ENCODE peak calls at places on chromosomes 3 and 15, in six cellular contexts. G, F, D, Y, V and J are unnamed samples.

GRCh38 chr15:29268706-29269484 is 727 bp downstream of the NSMCE3 start:
- DNase-seq in V (peak; percentile 80), D (peak; percentile 35), Y (peak; percentile 21), F (peak; percentile 63), G (peak; percentile 35), J (peak; percentile 11)

GRCh38 chr15:58053236-58054153 is 12.0 kb downstream of the ALDH1A2 start:
- DNase-seq in G (no peak), D (no peak), F (no peak), Y (no peak), V (no peak), J (no peak)

GRCh38 chr3:108180214-108180613 is 42.0 kb downstream of the IFT57 start:
- DNase-seq in V (no peak), F (no peak), D (no peak), Y (no peak), G (no peak), J (no peak)

GRCh38 chr15:38069001-38069400 is 134.6 kb downstream of the TMCO5A start:
- DNase-seq in G (no peak), Y (no peak), F (peak; percentile 66), D (no peak), V (no peak), J (no peak)

GRCh38 chr3:187987162-187987561 is 166.8 kb upstream of the LPP start:
- DNase-seq in G (no peak), V (no peak), F (no peak), D (no peak), Y (no peak), J (no peak)

GRCh38 chr3:139309046-139309660 is 34.7 kb upstream of the MRPS22 start:
- DNase-seq in V (no peak), D (no peak), G (no peak), F (no peak), Y (no peak), J (no peak)

GRCh38 chr3:48548731-48549705 is 7.6 kb downstream of the PFKFB4 start:
- DNase-seq in G (peak; percentile 75), F (peak; percentile 86), V (peak; percentile 91), D (peak; percentile 61), Y (peak; percentile 87), J (peak; percentile 83)

GRCh38 chr3:112794622-112795172 is 52.0 kb downstream of the CD200R1L start:
- DNase-seq in D (peak; percentile 10), Y (no peak), F (no peak), V (no peak), G (no peak), J (no peak)

GRCh38 chr3:10764314-10765051 is 51.5 kb upstream of the SLC6A11 start:
- DNase-seq in Y (no peak), D (no peak), V (no peak), G (no peak), F (no peak), J (no peak)

DNA sequence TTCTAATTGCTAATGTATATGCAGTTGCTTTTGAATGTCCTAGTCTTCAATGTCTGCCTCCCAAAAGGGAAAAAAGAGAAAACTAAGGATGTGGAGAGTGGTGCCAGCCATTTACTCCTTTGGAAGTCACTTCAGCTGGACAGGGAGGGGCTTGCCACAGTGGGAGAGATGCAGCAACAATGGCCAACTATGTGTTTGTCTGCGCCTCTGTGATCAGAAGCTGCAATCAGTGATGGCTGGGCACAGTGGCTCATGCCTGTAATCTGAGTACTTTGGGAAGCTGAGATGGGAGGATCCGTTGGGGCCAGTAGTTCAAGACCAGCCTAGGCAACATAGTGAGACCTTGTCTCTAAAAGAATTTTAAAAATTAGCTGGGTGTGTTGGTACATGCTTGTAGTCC is 16.7 kb upstream of the CLRN1 start:
- DNase-seq in Y (no peak), D (no peak), G (no peak), F (no peak), V (no peak), J (no peak)
- TF ChIP-seq CTCF in Y (no peak), D (no peak), G (no peak), F (no peak), V (no peak), J (no peak)

GRCh38 chr3:73052857-73053256 is 8.6 kb upstream of the EBLN2 start:
- DNase-seq in G (no peak), Y (no peak), V (no peak), D (no peak), F (no peak), J (no peak)
- H3K27ac ChIP-seq in G (no peak overlapping the region), Y (no peak overlapping the region), V (no peak overlapping the region), D (no peak overlapping the region), F (no peak overlapping the region), J (no peak overlapping the region)

GRCh38 chr15:70081612-70082011 is 16.1 kb downstream of the TLE3 start:
- DNase-seq in G (no peak), D (no peak), V (no peak), F (no peak), Y (no peak), J (no peak)

GRCh38 chr15:70079831-70080230 is 17.9 kb downstream of the TLE3 start:
- DNase-seq in F (no peak), Y (no peak), G (no peak), D (no peak), V (no peak), J (no peak)

GRCh38 chr15:70078578-70079417 is 18.9 kb downstream of the TLE3 start:
- DNase-seq in D (no peak), G (peak; percentile 60), V (no peak), F (no peak), Y (no peak), J (no peak)

GRCh38 chr15:70074380-70074779 is 23.3 kb downstream of the TLE3 start:
- DNase-seq in F (no peak), G (no peak), D (no peak), V (no peak), Y (no peak), J (no peak)

GRCh38 chr15:70077436-70077835 is 20.3 kb downstream of the TLE3 start:
- DNase-seq in V (peak; percentile 82), Y (peak; percentile 45), G (no peak), D (no peak), F (no peak), J (no peak)
- H3K36me3 ChIP-seq in V (peaks cover 37% of the 10 kb centered on the region), Y (peaks cover 26% of the 10 kb centered on the region), G (no peaks in the 10 kb centered on the region), D (peaks cover 98% of the 10 kb centered on the region), F (peaks cover 84% of the 10 kb centered on the region), J (peaks cover 89% of the 10 kb centered on the region)

GRCh38 chr3:42980209-42980608 is 1.1 kb downstream of the GASK1A start:
- DNase-seq in G (no peak), Y (no peak), F (no peak), V (no peak), D (no peak), J (no peak)

GRCh38 chr3:42979044-42979962 is at the start of gene GASK1A:
- DNase-seq in F (no peak), V (peak; percentile 85), D (no peak), G (peak; percentile 62), Y (peak; percentile 52), J (peak; percentile 35)

GRCh38 chr3:42982645-42983412 is 3.7 kb downstream of the GASK1A start:
- DNase-seq in Y (no peak), D (no peak), V (no peak), F (no peak), G (no peak), J (no peak)

GRCh38 chr3:42983927-42984326 is 4.8 kb downstream of the GASK1A start:
- DNase-seq in D (no peak), V (no peak), F (no peak), G (no peak), Y (no peak), J (no peak)

GRCh38 chr3:42980909-42981308 is 1.8 kb downstream of the GASK1A start:
- DNase-seq in G (no peak), D (no peak), V (no peak), F (no peak), Y (no peak), J (no peak)
- TF ChIP-seq CTCF in G (no peak), D (no peak), V (no peak), F (no peak), Y (no peak), J (no peak)

GRCh38 chr3:132537297-132537696 is 59.8 kb upstream of the ACKR4 start:
- DNase-seq in F (no peak), V (no peak), G (no peak), D (no peak), Y (no peak), J (no peak)

GRCh38 chr3:132539681-132540080 is 57.4 kb upstream of the ACKR4 start:
- DNase-seq in F (no peak), D (no peak), G (no peak), V (no peak), Y (no peak), J (no peak)

GRCh38 chr3:132538072-132538471 is 59.0 kb upstream of the ACKR4 start:
- DNase-seq in F (no peak), Y (no peak), G (no peak), V (no peak), D (no peak), J (no peak)

GRCh38 chr3:132536442-132537153 is 60.5 kb upstream of the ACKR4 start:
- DNase-seq in F (peak; percentile 4), D (no peak), G (no peak), Y (no peak), V (no peak), J (no peak)

GRCh38 chr3:132535575-132536441 is 61.3 kb upstream of the ACKR4 start:
- DNase-seq in D (peak; percentile 50), Y (peak; percentile 16), G (peak; percentile 50), F (peak; percentile 75), V (peak; percentile 84), J (peak; percentile 62)
- H3K27ac ChIP-seq in D (peak overlapping the region; percentile 46), Y (peak overlapping the region; percentile 20), G (no peak overlapping the region), F (no peak overlapping the region), V (peak overlapping the region; percentile 12), J (no peak overlapping the region)

GRCh38 chr3:12948371-12948770 is 107.0 kb upstream of the RPL32 start:
- DNase-seq in V (no peak), G (no peak), D (no peak), F (no peak), Y (no peak), J (no peak)
- H3K36me3 ChIP-seq in V (no peaks in the 10 kb centered on the region), G (no peaks in the 10 kb centered on the region), D (no peaks in the 10 kb centered on the region), F (peaks cover 2% of the 10 kb centered on the region), Y (no peaks in the 10 kb centered on the region), J (peaks cover 25% of the 10 kb centered on the region)

GRCh38 chr15:82832601-82833209 is 23.3 kb downstream of the WHAMM start:
- DNase-seq in G (no peak), F (no peak), Y (no peak), D (no peak), V (no peak), J (no peak)
- TF ChIP-seq CTCF in G (no peak), F (no peak), Y (no peak), D (no peak), V (no peak), J (no peak)

DNA sequence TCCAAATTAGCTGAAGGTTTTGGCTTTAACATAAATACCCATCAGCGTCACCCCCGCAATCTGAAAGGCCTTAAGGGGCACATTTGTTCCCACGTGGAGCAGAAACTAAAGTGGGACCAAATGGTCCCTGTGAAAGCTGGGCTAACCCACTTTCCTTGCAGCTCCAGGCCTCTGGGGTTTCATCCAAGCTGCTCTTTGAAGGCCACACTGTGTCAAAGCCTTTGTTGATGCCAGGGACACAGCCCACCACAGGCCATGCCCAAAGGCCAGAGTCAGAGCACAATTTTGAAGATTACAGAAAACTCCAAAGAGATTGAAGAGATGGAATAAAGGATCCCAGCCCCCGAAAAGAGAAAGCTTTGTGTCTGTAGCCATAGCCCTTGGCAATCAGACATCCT is 2.7 kb upstream of the ADPGK start:
- DNase-seq in V (no peak), D (no peak), F (no peak), Y (no peak), G (no peak), J (no peak)
- H3K27ac ChIP-seq in V (no peak overlapping the region), D (no peak overlapping the region), F (no peak overlapping the region), Y (no peak overlapping the region), G (no peak overlapping the region), J (no peak overlapping the region)